ENCODE peak calls at places on chromosomes 4 and X, in four cellular contexts. K is A549, Y is HepG2, S is H1. F is an unnamed sample.

GRCh38 chr4:137997496-137997895 is 244.7 kb downstream of the SLC7A11 start:
- DNase-seq in K (no peak), Y (no peak), S (no peak), F (no peak)

GRCh38 chr4:35423104-35423503 is 821.2 kb downstream of the ARAP2 start:
- DNase-seq in K (no peak), Y (no peak), S (no peak), F (no peak)

GRCh38 chrX:49838374-49838773 is 9.3 kb downstream of the PAGE4 start:
- DNase-seq in K (peak; percentile 9), Y (peak; percentile 37), S (no peak), F (peak; percentile 25)

GRCh38 chr4:66501986-66502385 is 831.7 kb upstream of the EPHA5 start:
- DNase-seq in K (no peak), Y (no peak), S (no peak), F (no peak)

GRCh38 chrX:9942086-9942485 is 25.1 kb upstream of the CLDN34 start:
- DNase-seq in K (no peak), Y (no peak), S (no peak), F (no peak)

GRCh38 chrX:20513185-20513584 is 246.5 kb upstream of the RPS6KA3 start:
- DNase-seq in K (no peak), Y (no peak), S (no peak), F (no peak)

GRCh38 chr4:20251796-20252655 is at the start of gene SLIT2:
- DNase-seq in K (peak; percentile 18), Y (peak; percentile 47), S (no peak), F (peak; percentile 65)

GRCh38 chr4:128688025-128688721 is 121.3 kb upstream of the JADE1 start:
- DNase-seq in K (no peak), Y (no peak), S (no peak), F (no peak)

GRCh38 chr4:113935190-113935589 is 44.3 kb downstream of the ARSJ start:
- DNase-seq in K (no peak), Y (no peak), S (no peak), F (no peak)

GRCh38 chr4:81606796-81607550 is 135.3 kb upstream of the RASGEF1B start:
- DNase-seq in K (no peak), Y (no peak), S (no peak), F (no peak)

GRCh38 chr4:79297029-79297428 is 28.8 kb downstream of the NAA11 start:
- DNase-seq in K (no peak), Y (no peak), S (no peak), F (no peak)

GRCh38 chr4:86961103-86961502 is 26.3 kb downstream of the AFF1 start:
- DNase-seq in K (no peak), Y (no peak), S (no peak), F (no peak)

GRCh38 chr4:6023766-6024165 is 5.5 kb upstream of the C4orf50 start:
- DNase-seq in K (no peak), Y (no peak), S (no peak), F (no peak)

GRCh38 chr4:100736651-100737450 is 219.0 kb upstream of the EMCN start:
- DNase-seq in K (no peak), Y (no peak), S (no peak), F (no peak)

GRCh38 chr4:8276358-8277240 is 7.0 kb downstream of the HTRA3 start:
- DNase-seq in K (no peak), Y (no peak), S (no peak), F (no peak)

GRCh38 chr4:8275511-8275910 is 6.0 kb downstream of the HTRA3 start:
- DNase-seq in K (no peak), Y (no peak), S (no peak), F (no peak)

GRCh38 chr4:8274066-8274652 is 4.6 kb downstream of the HTRA3 start:
- DNase-seq in K (no peak), Y (no peak), S (no peak), F (no peak)

GRCh38 chr4:8273450-8273849 is 3.9 kb downstream of the HTRA3 start:
- DNase-seq in K (no peak), Y (no peak), S (no peak), F (no peak)

DNA sequence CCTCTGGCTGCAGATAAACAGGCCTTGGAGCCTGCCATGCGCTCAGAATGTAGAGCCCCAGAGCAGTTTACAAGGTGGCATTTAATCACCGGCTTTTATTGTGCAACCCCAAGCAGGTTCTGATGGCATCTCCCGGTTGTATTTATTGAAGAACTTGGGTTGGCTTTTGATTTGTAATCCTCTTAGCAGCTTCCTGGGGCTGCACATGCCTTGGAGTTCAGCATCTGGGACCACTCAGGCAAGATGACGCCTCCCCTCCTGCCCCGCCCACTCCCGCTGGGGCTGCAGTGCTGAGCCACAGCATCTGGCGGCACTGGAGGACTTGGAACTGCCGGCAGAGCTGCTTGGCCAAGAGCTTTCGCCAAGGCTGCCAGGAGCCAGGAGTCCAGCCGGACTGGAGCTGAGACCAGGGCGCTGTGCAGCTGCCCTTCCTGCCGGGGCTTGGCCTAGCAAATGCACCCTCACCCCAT is 5.3 kb downstream of the HTRA3 start:
- DNase-seq in K (no peak), Y (no peak), S (no peak), F (peak; percentile 83)
- TF ChIP-seq EP300 in K (no peak), Y (no peak), S (no peak), F (no peak)

GRCh38 chr4:118972167-118972566 is 83.5 kb downstream of the SYNPO2 start:
- DNase-seq in K (no peak), Y (no peak), S (no peak), F (no peak)
- H3K4me1 ChIP-seq in K (peaks cover 3% of the 10 kb centered on the region), Y (peaks cover 13% of the 10 kb centered on the region), S (no peaks in the 10 kb centered on the region), F (no peaks in the 10 kb centered on the region)

DNA sequence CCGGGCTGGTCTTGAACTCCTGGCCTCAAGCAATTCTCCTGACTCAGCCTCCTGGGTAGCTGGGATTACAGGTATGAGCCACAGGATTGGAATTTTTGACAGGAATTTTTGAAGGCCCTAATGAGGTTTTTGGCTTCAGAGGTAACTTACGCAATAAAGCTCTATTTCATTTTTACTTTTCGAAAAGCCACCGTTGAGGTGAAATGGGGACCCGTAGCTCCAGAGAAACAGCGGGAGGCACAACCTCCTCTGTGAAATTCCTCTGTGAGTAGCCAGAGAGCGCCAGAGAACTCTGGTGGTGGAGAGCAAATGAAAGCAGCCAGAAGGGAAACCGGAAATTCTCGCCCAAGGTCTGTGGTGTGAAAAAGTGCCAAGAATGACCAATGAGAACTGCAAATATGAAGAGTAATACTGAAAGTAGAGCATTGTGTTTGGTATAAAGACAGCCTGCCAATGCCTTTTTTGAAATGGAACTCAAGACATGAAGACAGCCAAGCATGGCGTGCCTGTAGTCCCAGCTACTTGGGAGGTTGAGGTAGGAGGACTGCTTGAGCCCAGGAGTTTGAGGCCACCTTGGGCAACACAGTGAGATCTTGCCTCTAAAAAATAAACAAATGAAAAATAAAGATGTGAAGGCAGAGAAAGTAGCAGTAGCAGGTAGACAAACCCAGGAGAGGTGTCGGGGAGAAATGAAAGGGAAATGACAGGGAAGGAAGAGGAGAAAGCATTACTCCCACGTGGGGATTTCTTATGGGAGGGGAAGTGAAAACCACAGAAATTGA is 33.0 kb upstream of the TMEM131L start:
- DNase-seq in K (peak; percentile 5), Y (peak; percentile 79), S (peak; percentile 19), F (no peak)
- TF ChIP-seq POLR2A in K (no peak), Y (no peak), S (no peak), F (no peak)

GRCh38 chr4:72977936-72978485 is 91.5 kb downstream of the COX18 start:
- DNase-seq in K (no peak), Y (no peak), S (no peak), F (no peak)

GRCh38 chr4:72971572-72971971 is 97.9 kb downstream of the COX18 start:
- DNase-seq in K (no peak), Y (no peak), S (no peak), F (no peak)

GRCh38 chr4:72970756-72971155 is 98.8 kb downstream of the COX18 start:
- DNase-seq in K (no peak), Y (no peak), S (no peak), F (no peak)

GRCh38 chr4:72975488-72975784 is 94.1 kb downstream of the COX18 start:
- DNase-seq in K (no peak), Y (no peak), S (no peak), F (no peak)

GRCh38 chr4:72974694-72975487 is 94.6 kb downstream of the COX18 start:
- DNase-seq in K (no peak), Y (no peak), S (no peak), F (no peak)
- TF ChIP-seq EP300 in K (no peak), Y (no peak), S (no peak), F (no peak)

F was measured in tibial nerve.